ENCODE peak calls at places on chromosomes 13 and 19, in six cellular contexts. H, J, Y, P, E and X are unnamed samples.

GRCh38 chr13:46797468-46798237 is 692 bp upstream of the ESD start:
- DNase-seq in H (no peak), J (peak; percentile 45), Y (no peak), P (no peak), E (no peak), X (no peak)

GRCh38 chr19:19538077-19538764 is at the start of gene CILP2:
- DNase-seq in H (no peak), J (no peak), Y (peak; percentile 31), P (no peak), E (no peak), X (no peak)

GRCh38 chr19:58552655-58553054 is 2.2 kb downstream of the CHMP2A start:
- DNase-seq in H (no peak), J (no peak), Y (no peak), P (no peak), E (no peak), X (no peak)

GRCh38 chr19:9673912-9674668 is 810 bp downstream of the ZNF562 start:
- DNase-seq in H (no peak), J (peak; percentile 52), Y (no peak), P (peak; percentile 58), E (no peak), X (no peak)

GRCh38 chr19:12913011-12913561 is 6.0 kb downstream of the SYCE2 start:
- DNase-seq in H (peak; percentile 71), J (peak; percentile 26), Y (no peak), P (no peak), E (peak; percentile 64), X (no peak)

GRCh38 chr19:32818536-32818935 is 51.0 kb downstream of the SLC7A9 start:
- DNase-seq in H (no peak), J (no peak), Y (no peak), P (no peak), E (no peak), X (no peak)

GRCh38 chr19:29323046-29323971 is 110.4 kb upstream of the UQCRFS1 start:
- DNase-seq in H (no peak), J (no peak), Y (no peak), P (no peak), E (no peak), X (no peak)

GRCh38 chr19:35715981-35716734 is 1.6 kb upstream of the KMT2B start:
- DNase-seq in H (peak; percentile 67), J (peak; percentile 29), Y (no peak), P (no peak), E (peak; percentile 69), X (peak; percentile 59)

GRCh38 chr13:53201454-53202225 is 173.0 kb downstream of the OLFM4 start:
- DNase-seq in H (no peak), J (peak; percentile 6), Y (no peak), P (no peak), E (no peak), X (no peak)

GRCh38 chr13:107250626-107251025 is 682.7 kb upstream of the ARGLU1 start:
- DNase-seq in H (no peak), J (no peak), Y (no peak), P (no peak), E (no peak), X (no peak)

GRCh38 chr19:33301900-33302174 is 497 bp downstream of the CEBPA start:
- DNase-seq in H (no peak), J (no peak), Y (no peak), P (no peak), E (no peak), X (no peak)

GRCh38 chr19:58003153-58003828 is 671 bp upstream of the ZNF606 start:
- DNase-seq in H (peak; percentile 10), J (no peak), Y (no peak), P (no peak), E (no peak), X (no peak)

GRCh38 chr19:2362039-2362969 is 2.2 kb downstream of the TMPRSS9 start:
- DNase-seq in H (no peak), J (no peak), Y (no peak), P (no peak), E (no peak), X (no peak)

GRCh38 chr13:95222733-95223018 is 78.6 kb downstream of the ABCC4 start:
- DNase-seq in H (no peak), J (no peak), Y (no peak), P (no peak), E (no peak), X (no peak)
- H3K27me3 ChIP-seq in H (no peaks in the 10 kb centered on the region), J (no peaks in the 10 kb centered on the region), Y (no peaks in the 10 kb centered on the region), P (no peaks in the 10 kb centered on the region), E (no peaks in the 10 kb centered on the region), X (no peaks in the 10 kb centered on the region)

GRCh38 chr19:38730731-38731589 is 13.3 kb downstream of the CAPN12 start:
- DNase-seq in H (no peak), J (peak; percentile 45), Y (no peak), P (no peak), E (peak; percentile 41), X (no peak)
- H3K4me1 ChIP-seq in H (peaks cover 24% of the 10 kb centered on the region), J (peaks cover 2% of the 10 kb centered on the region), Y (peaks cover 22% of the 10 kb centered on the region), P (peaks cover 7% of the 10 kb centered on the region), E (peaks cover 29% of the 10 kb centered on the region), X (peaks cover 18% of the 10 kb centered on the region)

GRCh38 chr19:4278460-4278901 is 585 bp upstream of the SHD start:
- DNase-seq in H (no peak), J (no peak), Y (no peak), P (no peak), E (no peak), X (no peak)
- H3K27me3 ChIP-seq in H (peaks cover 32% of the 10 kb centered on the region), J (peaks cover 11% of the 10 kb centered on the region), Y (peaks cover 7% of the 10 kb centered on the region), P (peaks cover 48% of the 10 kb centered on the region), E (peaks cover 25% of the 10 kb centered on the region), X (peaks cover 15% of the 10 kb centered on the region)

DNA sequence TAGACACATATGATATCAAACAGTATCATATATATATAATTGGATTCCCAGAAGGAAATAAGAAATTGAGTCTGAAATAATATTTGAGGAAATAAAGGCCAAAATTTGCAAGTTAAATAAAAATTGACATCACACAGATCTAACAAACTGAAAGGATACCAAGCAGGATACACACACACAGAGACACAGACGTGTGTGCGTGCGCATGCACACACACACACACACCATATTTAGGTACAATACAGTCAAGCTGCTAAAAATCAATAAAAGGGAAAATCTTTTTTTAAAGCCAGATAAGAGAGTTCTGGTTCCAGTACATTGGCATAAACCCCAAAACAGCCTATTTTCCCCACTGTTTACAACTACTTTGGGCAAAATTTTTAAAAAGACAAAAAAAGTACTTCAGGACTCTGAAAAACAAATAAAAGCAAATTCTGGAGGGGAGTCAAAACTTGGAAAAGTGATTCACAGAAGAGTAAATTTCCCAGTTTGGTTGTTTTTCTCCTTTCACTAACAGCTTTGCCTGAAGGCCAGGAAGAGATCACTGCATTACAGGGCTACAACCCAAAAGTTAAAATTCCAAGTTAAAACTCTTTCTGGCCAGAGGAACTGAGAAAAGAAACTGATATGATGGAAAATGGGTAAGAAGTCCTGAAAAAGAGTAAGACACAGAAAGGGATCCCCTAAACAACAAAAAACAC is 16.2 kb downstream of the MYCBP2 start:
- DNase-seq in H (no peak), J (no peak), Y (no peak), P (no peak), E (no peak), X (no peak)
- H3K4me1 ChIP-seq in H (peaks cover 43% of the 10 kb centered on the region), J (peaks cover 8% of the 10 kb centered on the region), Y (peaks cover 81% of the 10 kb centered on the region), P (peaks cover 15% of the 10 kb centered on the region), E (peaks cover 19% of the 10 kb centered on the region), X (peaks cover 21% of the 10 kb centered on the region)

DNA sequence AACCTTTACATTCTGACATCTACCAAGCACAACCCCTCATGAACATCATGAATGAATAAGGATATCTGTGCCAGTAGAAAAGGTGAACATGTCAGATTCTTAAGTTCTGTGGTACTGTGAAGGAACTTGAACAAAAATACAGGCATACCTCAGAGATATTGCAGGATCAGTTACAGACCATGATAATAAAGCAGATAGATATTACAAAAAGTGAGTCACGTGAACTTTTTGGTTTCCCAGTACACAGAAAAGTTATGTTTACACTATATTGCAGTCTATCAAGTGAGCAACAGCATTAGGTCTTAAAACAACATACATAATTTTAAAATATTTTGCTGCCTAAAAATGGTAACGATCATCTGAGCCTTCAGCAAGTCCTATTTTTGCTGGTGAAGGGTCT is 101.2 kb downstream of the DIAPH3 start:
- DNase-seq in H (no peak), J (no peak), Y (no peak), P (no peak), E (no peak), X (no peak)
- H3K27me3 ChIP-seq in H (no peaks in the 10 kb centered on the region), J (no peaks in the 10 kb centered on the region), Y (no peaks in the 10 kb centered on the region), P (no peaks in the 10 kb centered on the region), E (no peaks in the 10 kb centered on the region), X (no peaks in the 10 kb centered on the region)